ENCODE peak calls at places on chromosomes 16 and 17, in seven cellular contexts. One of them, this sample, is unnamed.

GRCh38 chr17:81251091-81251942 is 12.2 kb downstream of the NDUFAF8 start:
- DNase-seq in transverse colon: peak
- DNase-seq in NCI-H774: peak
- DNase-seq in HTR-8/SVneo: no peak
- DNase-seq in NCI-H1105: peak
- DNase-seq in fibroblast of pulmonary artery: no peak
- DNase-seq in NCI-H2171: peak
- DNase-seq in this sample: no peak

GRCh38 chr16:29702307-29702706 is 23.3 kb downstream of the QPRT start:
- DNase-seq in NCI-H2171: no peak
- DNase-seq in fibroblast of pulmonary artery: no peak
- DNase-seq in HTR-8/SVneo: no peak
- DNase-seq in transverse colon: no peak
- DNase-seq in NCI-H774: no peak
- DNase-seq in NCI-H1105: no peak
- DNase-seq in this sample: no peak

GRCh38 chr17:7914771-7915610 is 1.1 kb downstream of the RNF227 start:
- DNase-seq in transverse colon: peak
- DNase-seq in NCI-H774: no peak
- DNase-seq in HTR-8/SVneo: no peak
- DNase-seq in NCI-H1105: peak
- DNase-seq in fibroblast of pulmonary artery: peak
- DNase-seq in NCI-H2171: no peak
- DNase-seq in this sample: peak

GRCh38 chr16:70749681-70750601 is 51.0 kb downstream of the VAC14 start:
- DNase-seq in NCI-H774: no peak
- DNase-seq in NCI-H1105: no peak
- DNase-seq in NCI-H2171: no peak
- DNase-seq in HTR-8/SVneo: no peak
- DNase-seq in transverse colon: no peak
- DNase-seq in fibroblast of pulmonary artery: no peak
- DNase-seq in this sample: peak

GRCh38 chr16:67001726-67002125 is 13.3 kb downstream of the CES4A start:
- DNase-seq in HTR-8/SVneo: no peak
- DNase-seq in NCI-H2171: no peak
- DNase-seq in NCI-H1105: no peak
- DNase-seq in NCI-H774: no peak
- DNase-seq in fibroblast of pulmonary artery: peak
- DNase-seq in transverse colon: no peak
- DNase-seq in this sample: no peak

GRCh38 chr17:40068917-40069750 is 6.4 kb downstream of the THRA start:
- DNase-seq in HTR-8/SVneo: no peak
- DNase-seq in NCI-H2171: peak
- DNase-seq in NCI-H1105: peak
- DNase-seq in NCI-H774: peak
- DNase-seq in transverse colon: peak
- DNase-seq in fibroblast of pulmonary artery: peak
- DNase-seq in this sample: peak

GRCh38 chr17:48478224-48479013 is 48.4 kb upstream of the SKAP1 start:
- DNase-seq in NCI-H2171: no peak
- DNase-seq in transverse colon: no peak
- DNase-seq in NCI-H774: no peak
- DNase-seq in NCI-H1105: no peak
- DNase-seq in fibroblast of pulmonary artery: peak
- DNase-seq in HTR-8/SVneo: no peak
- DNase-seq in this sample: no peak

GRCh38 chr16:22300427-22301071 is 3.3 kb downstream of the POLR3E start:
- DNase-seq in fibroblast of pulmonary artery: peak
- DNase-seq in NCI-H1105: no peak
- DNase-seq in NCI-H2171: no peak
- DNase-seq in NCI-H774: no peak
- DNase-seq in transverse colon: peak
- DNase-seq in HTR-8/SVneo: peak
- DNase-seq in this sample: peak

GRCh38 chr17:73901661-73902415 is 257.6 kb upstream of the SDK2 start:
- DNase-seq in NCI-H774: peak
- DNase-seq in NCI-H2171: no peak
- DNase-seq in transverse colon: peak
- DNase-seq in fibroblast of pulmonary artery: no peak
- DNase-seq in NCI-H1105: no peak
- DNase-seq in HTR-8/SVneo: no peak
- DNase-seq in this sample: no peak

GRCh38 chr16:56426585-56426984 is 1.2 kb upstream of the AMFR start:
- DNase-seq in NCI-H774: no peak
- DNase-seq in NCI-H2171: no peak
- DNase-seq in fibroblast of pulmonary artery: no peak
- DNase-seq in transverse colon: no peak
- DNase-seq in NCI-H1105: no peak
- DNase-seq in HTR-8/SVneo: no peak
- DNase-seq in this sample: no peak

GRCh38 chr16:978403-978802 is 3.2 kb upstream of the SOX8 start:
- DNase-seq in HTR-8/SVneo: no peak
- DNase-seq in NCI-H1105: no peak
- DNase-seq in transverse colon: no peak
- DNase-seq in NCI-H2171: no peak
- DNase-seq in fibroblast of pulmonary artery: no peak
- DNase-seq in NCI-H774: no peak
- DNase-seq in this sample: no peak

GRCh38 chr17:14337596-14338079 is 36.8 kb downstream of the HS3ST3B1 start:
- DNase-seq in NCI-H1105: no peak
- DNase-seq in HTR-8/SVneo: no peak
- DNase-seq in NCI-H774: no peak
- DNase-seq in transverse colon: no peak
- DNase-seq in fibroblast of pulmonary artery: no peak
- DNase-seq in NCI-H2171: no peak
- DNase-seq in this sample: no peak

GRCh38 chr16:79542196-79542859 is 58.2 kb downstream of the MAF start:
- DNase-seq in transverse colon: peak
- DNase-seq in HTR-8/SVneo: no peak
- DNase-seq in NCI-H2171: no peak
- DNase-seq in NCI-H774: no peak
- DNase-seq in fibroblast of pulmonary artery: no peak
- DNase-seq in NCI-H1105: no peak
- DNase-seq in this sample: no peak

GRCh38 chr17:5203908-5204294 is 12.2 kb upstream of the ZNF594 start:
- DNase-seq in transverse colon: no peak
- DNase-seq in NCI-H1105: no peak
- DNase-seq in fibroblast of pulmonary artery: peak
- DNase-seq in HTR-8/SVneo: no peak
- DNase-seq in NCI-H774: no peak
- DNase-seq in NCI-H2171: no peak
- DNase-seq in this sample: peak

GRCh38 chr17:72622661-72623433 is 469.6 kb downstream of the SLC39A11 start:
- DNase-seq in NCI-H2171: no peak
- DNase-seq in NCI-H774: no peak
- DNase-seq in transverse colon: no peak
- DNase-seq in HTR-8/SVneo: no peak
- DNase-seq in NCI-H1105: no peak
- DNase-seq in fibroblast of pulmonary artery: no peak
- DNase-seq in this sample: no peak

GRCh38 chr17:66526827-66527226 is 224.4 kb downstream of the PRKCA start:
- DNase-seq in transverse colon: no peak
- DNase-seq in fibroblast of pulmonary artery: no peak
- DNase-seq in NCI-H774: no peak
- DNase-seq in HTR-8/SVneo: no peak
- DNase-seq in NCI-H1105: no peak
- DNase-seq in NCI-H2171: no peak
- DNase-seq in this sample: no peak

GRCh38 chr17:49180303-49180702 is 30.1 kb downstream of the GNGT2 start:
- DNase-seq in NCI-H1105: no peak
- DNase-seq in NCI-H2171: peak
- DNase-seq in NCI-H774: peak
- DNase-seq in fibroblast of pulmonary artery: peak
- DNase-seq in HTR-8/SVneo: peak
- DNase-seq in transverse colon: peak
- DNase-seq in this sample: peak

GRCh38 chr17:44279586-44280344 is 11.8 kb upstream of the SLC4A1 start:
- DNase-seq in NCI-H1105: no peak
- DNase-seq in fibroblast of pulmonary artery: peak
- DNase-seq in NCI-H2171: no peak
- DNase-seq in HTR-8/SVneo: peak
- DNase-seq in transverse colon: peak
- DNase-seq in NCI-H774: no peak
- DNase-seq in this sample: peak

GRCh38 chr16:47143677-47144558 is at the start of gene NETO2:
- DNase-seq in fibroblast of pulmonary artery: peak
- DNase-seq in transverse colon: peak
- DNase-seq in NCI-H774: peak
- DNase-seq in HTR-8/SVneo: peak
- DNase-seq in NCI-H2171: peak
- DNase-seq in NCI-H1105: peak
- DNase-seq in this sample: peak

GRCh38 chr17:3015890-3016289 is 47.5 kb downstream of the OR1D5 start:
- DNase-seq in NCI-H1105: no peak
- DNase-seq in fibroblast of pulmonary artery: no peak
- DNase-seq in NCI-H2171: no peak
- DNase-seq in HTR-8/SVneo: no peak
- DNase-seq in NCI-H774: no peak
- DNase-seq in transverse colon: no peak
- DNase-seq in this sample: no peak

GRCh38 chr17:36707904-36708303 is 106.5 kb downstream of the MRM1 start:
- DNase-seq in HTR-8/SVneo: no peak
- DNase-seq in NCI-H774: no peak
- DNase-seq in NCI-H2171: no peak
- DNase-seq in transverse colon: no peak
- DNase-seq in fibroblast of pulmonary artery: no peak
- DNase-seq in NCI-H1105: no peak
- DNase-seq in this sample: no peak

GRCh38 chr16:49350265-49351103 is 23.1 kb upstream of the C16orf78 start:
- DNase-seq in HTR-8/SVneo: peak
- DNase-seq in NCI-H1105: peak
- DNase-seq in NCI-H2171: no peak
- DNase-seq in transverse colon: peak
- DNase-seq in fibroblast of pulmonary artery: peak
- DNase-seq in NCI-H774: peak
- DNase-seq in this sample: peak

GRCh38 chr16:67679935-67680897 is 13.6 kb downstream of the C16orf86 start:
- DNase-seq in HTR-8/SVneo: no peak
- DNase-seq in NCI-H774: no peak
- DNase-seq in fibroblast of pulmonary artery: no peak
- DNase-seq in NCI-H1105: no peak
- DNase-seq in transverse colon: no peak
- DNase-seq in NCI-H2171: no peak
- DNase-seq in this sample: no peak

GRCh38 chr17:8862213-8863056 is 5.0 kb downstream of the PIK3R6 start:
- DNase-seq in NCI-H774: no peak
- DNase-seq in transverse colon: no peak
- DNase-seq in fibroblast of pulmonary artery: no peak
- DNase-seq in NCI-H2171: no peak
- DNase-seq in HTR-8/SVneo: no peak
- DNase-seq in NCI-H1105: no peak
- DNase-seq in this sample: no peak

GRCh38 chr17:73068322-73069153 is 23.9 kb downstream of the SLC39A11 start:
- DNase-seq in fibroblast of pulmonary artery: peak
- DNase-seq in NCI-H774: no peak
- DNase-seq in NCI-H2171: no peak
- DNase-seq in NCI-H1105: no peak
- DNase-seq in HTR-8/SVneo: peak
- DNase-seq in transverse colon: no peak
- DNase-seq in this sample: peak

GRCh38 chr16:65782537-65783290 is 583.8 kb upstream of the CDH5 start:
- DNase-seq in NCI-H1105: no peak
- DNase-seq in NCI-H774: no peak
- DNase-seq in transverse colon: no peak
- DNase-seq in HTR-8/SVneo: no peak
- DNase-seq in fibroblast of pulmonary artery: peak
- DNase-seq in NCI-H2171: no peak
- DNase-seq in this sample: peak

GRCh38 chr17:48457080-48457836 is 27.2 kb upstream of the SKAP1 start:
- DNase-seq in transverse colon: peak
- DNase-seq in NCI-H1105: peak
- DNase-seq in HTR-8/SVneo: peak
- DNase-seq in NCI-H2171: peak
- DNase-seq in fibroblast of pulmonary artery: peak
- DNase-seq in NCI-H774: peak
- DNase-seq in this sample: peak

GRCh38 chr16:52573365-52574104 is 26.6 kb upstream of the TOX3 start:
- DNase-seq in NCI-H2171: no peak
- DNase-seq in HTR-8/SVneo: no peak
- DNase-seq in NCI-H1105: no peak
- DNase-seq in NCI-H774: peak
- DNase-seq in transverse colon: peak
- DNase-seq in fibroblast of pulmonary artery: no peak
- DNase-seq in this sample: no peak

GRCh38 chr17:31413871-31414589 is 22.6 kb downstream of the RAB11FIP4 start:
- DNase-seq in fibroblast of pulmonary artery: peak
- DNase-seq in NCI-H774: no peak
- DNase-seq in NCI-H2171: no peak
- DNase-seq in NCI-H1105: no peak
- DNase-seq in transverse colon: no peak
- DNase-seq in HTR-8/SVneo: no peak
- DNase-seq in this sample: no peak

GRCh38 chr16:67521095-67521804 is 7.4 kb upstream of the RIPOR1 start:
- DNase-seq in NCI-H1105: peak
- DNase-seq in NCI-H774: peak
- DNase-seq in transverse colon: peak
- DNase-seq in NCI-H2171: peak
- DNase-seq in fibroblast of pulmonary artery: peak
- DNase-seq in HTR-8/SVneo: peak
- DNase-seq in this sample: peak

GRCh38 chr16:56667581-56668571 is at the start of gene MT1G:
- DNase-seq in NCI-H774: peak
- DNase-seq in HTR-8/SVneo: no peak
- DNase-seq in NCI-H2171: no peak
- DNase-seq in NCI-H1105: no peak
- DNase-seq in fibroblast of pulmonary artery: no peak
- DNase-seq in transverse colon: peak
- DNase-seq in this sample: peak